ENCODE peak calls at places on chromosomes 13 and 19, in eight cellular contexts. One of them, this sample, is unnamed. For H3K9me2, the result is how much of the 10 kb centered on the place peaks cover.

GRCh38 chr13:71797487-71797886 is 69.5 kb downstream of the DACH1 start:
- DNase-seq in PC-9: no peak
- DNase-seq in HCT116: no peak
- DNase-seq in hepatocyte: no peak
- DNase-seq in SK-N-SH: no peak
- DNase-seq in OCI-LY7: no peak
- DNase-seq in PC-3: no peak
- DNase-seq in GM23338: no peak
- DNase-seq in this sample: no peak

GRCh38 chr19:40632311-40633036 is 31.3 kb downstream of the LTBP4 start:
- DNase-seq in PC-9: no peak
- DNase-seq in HCT116: no peak
- DNase-seq in hepatocyte: no peak
- DNase-seq in SK-N-SH: no peak
- DNase-seq in OCI-LY7: no peak
- DNase-seq in PC-3: peak
- DNase-seq in GM23338: peak
- DNase-seq in this sample: no peak

GRCh38 chr19:57949702-57950101 is 2.2 kb upstream of the ZNF256 start:
- DNase-seq in PC-9: no peak
- DNase-seq in HCT116: no peak
- DNase-seq in hepatocyte: no peak
- DNase-seq in SK-N-SH: no peak
- DNase-seq in OCI-LY7: no peak
- DNase-seq in PC-3: no peak
- DNase-seq in GM23338: no peak
- DNase-seq in this sample: no peak

GRCh38 chr13:71672527-71672926 is 194.5 kb downstream of the DACH1 start:
- DNase-seq in PC-9: no peak
- DNase-seq in HCT116: no peak
- DNase-seq in hepatocyte: no peak
- DNase-seq in SK-N-SH: peak
- DNase-seq in OCI-LY7: no peak
- DNase-seq in PC-3: peak
- DNase-seq in GM23338: peak
- DNase-seq in this sample: no peak

GRCh38 chr13:33153421-33154381 is 131.9 kb downstream of the STARD13 start:
- DNase-seq in PC-9: peak
- DNase-seq in HCT116: no peak
- DNase-seq in hepatocyte: no peak
- DNase-seq in SK-N-SH: no peak
- DNase-seq in OCI-LY7: peak
- DNase-seq in PC-3: peak
- DNase-seq in GM23338: peak
- DNase-seq in this sample: peak

GRCh38 chr13:113995051-113995601 is 21.2 kb upstream of the C13orf46 start:
- DNase-seq in PC-9: no peak
- DNase-seq in HCT116: no peak
- DNase-seq in hepatocyte: no peak
- DNase-seq in SK-N-SH: no peak
- DNase-seq in OCI-LY7: no peak
- DNase-seq in PC-3: no peak
- DNase-seq in GM23338: no peak
- DNase-seq in this sample: no peak

GRCh38 chr13:44237276-44237767 is 136.3 kb upstream of the SERP2 start:
- DNase-seq in PC-9: peak
- DNase-seq in HCT116: no peak
- DNase-seq in hepatocyte: peak
- DNase-seq in SK-N-SH: peak
- DNase-seq in OCI-LY7: no peak
- DNase-seq in PC-3: peak
- DNase-seq in GM23338: no peak
- DNase-seq in this sample: peak

GRCh38 chr13:75395056-75395455 is 86.9 kb downstream of the TBC1D4 start:
- DNase-seq in PC-9: no peak
- DNase-seq in HCT116: no peak
- DNase-seq in hepatocyte: no peak
- DNase-seq in SK-N-SH: no peak
- DNase-seq in OCI-LY7: no peak
- DNase-seq in PC-3: no peak
- DNase-seq in GM23338: no peak
- DNase-seq in this sample: no peak

GRCh38 chr19:4083677-4084546 is 17.2 kb upstream of the ZBTB7A start:
- DNase-seq in PC-9: peak
- DNase-seq in HCT116: no peak
- DNase-seq in hepatocyte: peak
- DNase-seq in SK-N-SH: no peak
- DNase-seq in OCI-LY7: peak
- DNase-seq in PC-3: peak
- DNase-seq in GM23338: peak
- DNase-seq in this sample: no peak

GRCh38 chr13:93672996-93673395 is 446.4 kb downstream of the GPC6 start:
- DNase-seq in PC-9: no peak
- DNase-seq in HCT116: no peak
- DNase-seq in hepatocyte: no peak
- DNase-seq in SK-N-SH: no peak
- DNase-seq in OCI-LY7: no peak
- DNase-seq in PC-3: no peak
- DNase-seq in GM23338: no peak
- DNase-seq in this sample: no peak

GRCh38 chr13:33112745-33113144 is 96.5 kb downstream of the KL start:
- DNase-seq in PC-9: no peak
- DNase-seq in HCT116: no peak
- DNase-seq in hepatocyte: no peak
- DNase-seq in SK-N-SH: no peak
- DNase-seq in OCI-LY7: no peak
- DNase-seq in PC-3: no peak
- DNase-seq in GM23338: no peak
- DNase-seq in this sample: peak

GRCh38 chr13:95535243-95535642 is 17.3 kb upstream of the CLDN10 start:
- DNase-seq in PC-9: peak
- DNase-seq in HCT116: peak
- DNase-seq in hepatocyte: peak
- DNase-seq in SK-N-SH: no peak
- DNase-seq in OCI-LY7: no peak
- DNase-seq in PC-3: peak
- DNase-seq in GM23338: no peak
- DNase-seq in this sample: peak

GRCh38 chr19:50344661-50345318 is 15.6 kb upstream of the KCNC3 start:
- DNase-seq in PC-9: no peak
- DNase-seq in HCT116: no peak
- DNase-seq in hepatocyte: no peak
- DNase-seq in SK-N-SH: no peak
- DNase-seq in OCI-LY7: peak
- DNase-seq in PC-3: no peak
- DNase-seq in GM23338: no peak
- DNase-seq in this sample: no peak

GRCh38 chr13:39600766-39601165 is 2.2 kb downstream of the LHFPL6 start:
- DNase-seq in PC-9: no peak
- DNase-seq in HCT116: no peak
- DNase-seq in hepatocyte: no peak
- DNase-seq in SK-N-SH: no peak
- DNase-seq in OCI-LY7: peak
- DNase-seq in PC-3: no peak
- DNase-seq in GM23338: peak
- DNase-seq in this sample: peak

GRCh38 chr19:42762782-42763181 is 2.7 kb downstream of the PSG8 start:
- DNase-seq in PC-9: no peak
- DNase-seq in HCT116: no peak
- DNase-seq in hepatocyte: no peak
- DNase-seq in SK-N-SH: no peak
- DNase-seq in OCI-LY7: no peak
- DNase-seq in PC-3: no peak
- DNase-seq in GM23338: no peak
- DNase-seq in this sample: peak

GRCh38 chr19:50510121-50510670 is 795 bp downstream of the JOSD2 start:
- DNase-seq in PC-9: no peak
- DNase-seq in HCT116: no peak
- DNase-seq in hepatocyte: no peak
- DNase-seq in SK-N-SH: peak
- DNase-seq in OCI-LY7: no peak
- DNase-seq in PC-3: no peak
- DNase-seq in GM23338: no peak
- DNase-seq in this sample: peak

GRCh38 chr19:52584686-52585085 is 14.6 kb downstream of the ZNF701 start:
- DNase-seq in PC-9: no peak
- DNase-seq in HCT116: no peak
- DNase-seq in hepatocyte: no peak
- DNase-seq in SK-N-SH: no peak
- DNase-seq in OCI-LY7: no peak
- DNase-seq in PC-3: no peak
- DNase-seq in GM23338: peak
- DNase-seq in this sample: no peak

GRCh38 chr13:102127153-102127552 is 274.7 kb downstream of the FGF14 start:
- DNase-seq in PC-9: no peak
- DNase-seq in HCT116: no peak
- DNase-seq in hepatocyte: no peak
- DNase-seq in SK-N-SH: no peak
- DNase-seq in OCI-LY7: no peak
- DNase-seq in PC-3: no peak
- DNase-seq in GM23338: no peak
- DNase-seq in this sample: no peak

GRCh38 chr13:99436686-99437416 is 64.4 kb upstream of the TM9SF2 start:
- DNase-seq in PC-9: peak
- DNase-seq in HCT116: peak
- DNase-seq in hepatocyte: peak
- DNase-seq in SK-N-SH: peak
- DNase-seq in OCI-LY7: peak
- DNase-seq in PC-3: peak
- DNase-seq in GM23338: peak
- DNase-seq in this sample: peak

GRCh38 chr19:5814123-5814839 is 9.4 kb downstream of the NRTN start:
- DNase-seq in PC-9: no peak
- DNase-seq in HCT116: no peak
- DNase-seq in hepatocyte: no peak
- DNase-seq in SK-N-SH: no peak
- DNase-seq in OCI-LY7: no peak
- DNase-seq in PC-3: no peak
- DNase-seq in GM23338: no peak
- DNase-seq in this sample: no peak

GRCh38 chr19:1130801-1131717 is 27.3 kb downstream of the GPX4 start:
- DNase-seq in PC-9: no peak
- DNase-seq in HCT116: no peak
- DNase-seq in hepatocyte: no peak
- DNase-seq in SK-N-SH: no peak
- DNase-seq in OCI-LY7: peak
- DNase-seq in PC-3: no peak
- DNase-seq in GM23338: no peak
- DNase-seq in this sample: peak

GRCh38 chr19:46529622-46530451 is 34.2 kb upstream of the PNMA8B start:
- DNase-seq in PC-9: peak
- DNase-seq in HCT116: no peak
- DNase-seq in hepatocyte: peak
- DNase-seq in SK-N-SH: peak
- DNase-seq in OCI-LY7: peak
- DNase-seq in PC-3: peak
- DNase-seq in GM23338: peak
- DNase-seq in this sample: peak

GRCh38 chr19:3667037-3667638 is 33.1 kb downstream of the PIP5K1C start:
- DNase-seq in PC-9: no peak
- DNase-seq in HCT116: no peak
- DNase-seq in hepatocyte: no peak
- DNase-seq in SK-N-SH: no peak
- DNase-seq in OCI-LY7: no peak
- DNase-seq in PC-3: no peak
- DNase-seq in GM23338: no peak
- DNase-seq in this sample: no peak

GRCh38 chr13:27925220-27925991 is 5.6 kb downstream of the PDX1 start:
- DNase-seq in PC-9: no peak
- DNase-seq in HCT116: no peak
- DNase-seq in hepatocyte: no peak
- DNase-seq in SK-N-SH: no peak
- DNase-seq in OCI-LY7: no peak
- DNase-seq in PC-3: no peak
- DNase-seq in GM23338: no peak
- DNase-seq in this sample: no peak
- H3K9me2 ChIP-seq in PC-9: under half
- H3K9me2 ChIP-seq in HCT116: under half
- H3K9me2 ChIP-seq in hepatocyte: under half
- H3K9me2 ChIP-seq in SK-N-SH: under half
- H3K9me2 ChIP-seq in OCI-LY7: under half
- H3K9me2 ChIP-seq in PC-3: under half
- H3K9me2 ChIP-seq in GM23338: under half
- H3K9me2 ChIP-seq in this sample: under half

GRCh38 chr19:10306327-10306726 is 3.3 kb downstream of the ZGLP1 start:
- DNase-seq in PC-9: no peak
- DNase-seq in HCT116: no peak
- DNase-seq in hepatocyte: no peak
- DNase-seq in SK-N-SH: no peak
- DNase-seq in OCI-LY7: no peak
- DNase-seq in PC-3: no peak
- DNase-seq in GM23338: no peak
- DNase-seq in this sample: no peak
- H3K9me2 ChIP-seq in PC-9: under half
- H3K9me2 ChIP-seq in HCT116: under half
- H3K9me2 ChIP-seq in hepatocyte: under half
- H3K9me2 ChIP-seq in SK-N-SH: under half
- H3K9me2 ChIP-seq in OCI-LY7: under half
- H3K9me2 ChIP-seq in PC-3: under half
- H3K9me2 ChIP-seq in GM23338: under half
- H3K9me2 ChIP-seq in this sample: under half

GRCh38 chr13:84630486-84630885 is 748.2 kb upstream of the SLITRK1 start:
- DNase-seq in PC-9: no peak
- DNase-seq in HCT116: no peak
- DNase-seq in hepatocyte: no peak
- DNase-seq in SK-N-SH: no peak
- DNase-seq in OCI-LY7: no peak
- DNase-seq in PC-3: no peak
- DNase-seq in GM23338: no peak
- DNase-seq in this sample: no peak
- H3K9me2 ChIP-seq in PC-9: under half
- H3K9me2 ChIP-seq in HCT116: under half
- H3K9me2 ChIP-seq in hepatocyte: under half
- H3K9me2 ChIP-seq in SK-N-SH: under half
- H3K9me2 ChIP-seq in OCI-LY7: under half
- H3K9me2 ChIP-seq in PC-3: under half
- H3K9me2 ChIP-seq in GM23338: under half
- H3K9me2 ChIP-seq in this sample: under half

DNA sequence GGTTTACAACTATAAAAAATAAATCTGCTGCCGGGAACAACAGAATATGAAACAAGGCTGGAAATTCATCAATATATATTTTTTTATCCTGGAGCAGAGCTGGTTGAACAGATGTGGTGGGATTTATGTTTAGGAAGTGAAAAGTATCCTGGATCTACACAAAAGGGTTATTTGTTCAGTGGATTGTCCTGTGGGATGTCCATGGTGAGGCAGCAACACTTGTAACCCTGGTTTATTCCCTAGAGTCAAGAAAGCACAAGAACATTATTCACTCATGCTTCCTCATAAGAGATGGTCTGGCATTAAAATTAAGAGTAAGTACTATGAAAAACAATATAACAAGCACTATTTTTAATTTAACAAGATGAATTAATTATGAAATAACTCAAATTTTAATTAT is 46.0 kb downstream of the PRR20E start:
- DNase-seq in PC-9: no peak
- DNase-seq in HCT116: no peak
- DNase-seq in hepatocyte: no peak
- DNase-seq in SK-N-SH: no peak
- DNase-seq in OCI-LY7: no peak
- DNase-seq in PC-3: no peak
- DNase-seq in GM23338: no peak
- DNase-seq in this sample: no peak
- H3K9me2 ChIP-seq in PC-9: under half
- H3K9me2 ChIP-seq in HCT116: under half
- H3K9me2 ChIP-seq in hepatocyte: under half
- H3K9me2 ChIP-seq in SK-N-SH: under half
- H3K9me2 ChIP-seq in OCI-LY7: under half
- H3K9me2 ChIP-seq in PC-3: under half
- H3K9me2 ChIP-seq in GM23338: under half
- H3K9me2 ChIP-seq in this sample: under half